ENCODE peak calls at places on chromosomes 6 and 20, in eight cellular contexts. One of them, this sample, is unnamed.

GRCh38 chr6:35310265-35310831 is 12.7 kb downstream of the DEF6 start:
- DNase-seq in hepatocyte: no peak
- DNase-seq in heart left ventricle: no peak
- DNase-seq in heart right ventricle: no peak
- DNase-seq in GM12865: no peak
- DNase-seq in neural crest cell: no peak
- DNase-seq in fibroblast of mammary gland: no peak
- DNase-seq in BE2C: no peak
- DNase-seq in this sample: no peak

GRCh38 chr6:87213364-87213763 is 58.0 kb downstream of the ZNF292 start:
- DNase-seq in heart right ventricle: no peak
- DNase-seq in fibroblast of mammary gland: no peak
- DNase-seq in BE2C: no peak
- DNase-seq in heart left ventricle: no peak
- DNase-seq in hepatocyte: peak; percentile 57
- DNase-seq in GM12865: no peak
- DNase-seq in neural crest cell: no peak
- DNase-seq in this sample: no peak

GRCh38 chr6:36364669-36365479 is 22.6 kb downstream of the ETV7 start:
- DNase-seq in neural crest cell: no peak
- DNase-seq in fibroblast of mammary gland: no peak
- DNase-seq in GM12865: peak; percentile 83
- DNase-seq in heart left ventricle: no peak
- DNase-seq in BE2C: no peak
- DNase-seq in hepatocyte: peak; percentile 73
- DNase-seq in heart right ventricle: no peak
- DNase-seq in this sample: peak; percentile 59

GRCh38 chr6:788058-788457 is 95.1 kb upstream of the EXOC2 start:
- DNase-seq in heart right ventricle: no peak
- DNase-seq in hepatocyte: no peak
- DNase-seq in fibroblast of mammary gland: no peak
- DNase-seq in heart left ventricle: no peak
- DNase-seq in BE2C: no peak
- DNase-seq in neural crest cell: no peak
- DNase-seq in GM12865: no peak
- DNase-seq in this sample: no peak

GRCh38 chr20:4730782-4731181 is 9.1 kb downstream of the PRND start:
- DNase-seq in GM12865: no peak
- DNase-seq in fibroblast of mammary gland: peak; percentile 6
- DNase-seq in neural crest cell: no peak
- DNase-seq in BE2C: no peak
- DNase-seq in heart left ventricle: no peak
- DNase-seq in hepatocyte: peak; percentile 29
- DNase-seq in heart right ventricle: no peak
- DNase-seq in this sample: peak; percentile 24

GRCh38 chr6:71011861-71012260 is 55.0 kb upstream of the B3GAT2 start:
- DNase-seq in fibroblast of mammary gland: no peak
- DNase-seq in heart right ventricle: no peak
- DNase-seq in hepatocyte: no peak
- DNase-seq in BE2C: no peak
- DNase-seq in heart left ventricle: no peak
- DNase-seq in neural crest cell: no peak
- DNase-seq in GM12865: no peak
- DNase-seq in this sample: no peak

GRCh38 chr20:13868331-13868730 is 83.5 kb downstream of the NDUFAF5 start:
- DNase-seq in heart right ventricle: no peak
- DNase-seq in neural crest cell: no peak
- DNase-seq in hepatocyte: no peak
- DNase-seq in GM12865: no peak
- DNase-seq in BE2C: no peak
- DNase-seq in fibroblast of mammary gland: peak; percentile 83
- DNase-seq in heart left ventricle: no peak
- DNase-seq in this sample: peak; percentile 8

GRCh38 chr6:34015576-34015975 is 130.3 kb downstream of the GRM4 start:
- DNase-seq in hepatocyte: no peak
- DNase-seq in fibroblast of mammary gland: no peak
- DNase-seq in heart right ventricle: no peak
- DNase-seq in heart left ventricle: peak; percentile 34
- DNase-seq in BE2C: no peak
- DNase-seq in GM12865: no peak
- DNase-seq in neural crest cell: no peak
- DNase-seq in this sample: peak; percentile 5

GRCh38 chr6:89353702-89354392 is 1.3 kb upstream of the UBE2J1 start:
- DNase-seq in GM12865: peak; percentile 83
- DNase-seq in neural crest cell: no peak
- DNase-seq in fibroblast of mammary gland: no peak
- DNase-seq in heart left ventricle: no peak
- DNase-seq in heart right ventricle: no peak
- DNase-seq in BE2C: no peak
- DNase-seq in hepatocyte: no peak
- DNase-seq in this sample: no peak

GRCh38 chr6:70222350-70222749 is 80.5 kb downstream of the COL9A1 start:
- DNase-seq in hepatocyte: no peak
- DNase-seq in fibroblast of mammary gland: no peak
- DNase-seq in GM12865: no peak
- DNase-seq in neural crest cell: no peak
- DNase-seq in BE2C: no peak
- DNase-seq in heart left ventricle: no peak
- DNase-seq in heart right ventricle: no peak
- DNase-seq in this sample: no peak

GRCh38 chr20:23146111-23146640 is 60.1 kb upstream of the CD93 start:
- DNase-seq in hepatocyte: no peak
- DNase-seq in BE2C: no peak
- DNase-seq in heart right ventricle: no peak
- DNase-seq in neural crest cell: no peak
- DNase-seq in heart left ventricle: no peak
- DNase-seq in GM12865: no peak
- DNase-seq in fibroblast of mammary gland: no peak
- DNase-seq in this sample: no peak

GRCh38 chr20:36467076-36467999 is 74.0 kb upstream of the MYL9 start:
- DNase-seq in hepatocyte: peak; percentile 31
- DNase-seq in heart right ventricle: peak; percentile 65
- DNase-seq in fibroblast of mammary gland: peak; percentile 84
- DNase-seq in GM12865: peak; percentile 84
- DNase-seq in heart left ventricle: peak; percentile 82
- DNase-seq in neural crest cell: no peak
- DNase-seq in BE2C: peak; percentile 79
- DNase-seq in this sample: peak; percentile 75

GRCh38 chr6:27834384-27834783 is 77.8 kb downstream of the OR2B2 start:
- DNase-seq in neural crest cell: no peak
- DNase-seq in BE2C: no peak
- DNase-seq in GM12865: no peak
- DNase-seq in heart left ventricle: no peak
- DNase-seq in hepatocyte: no peak
- DNase-seq in fibroblast of mammary gland: no peak
- DNase-seq in heart right ventricle: no peak
- DNase-seq in this sample: no peak

GRCh38 chr6:37871616-37872384 is 52.3 kb downstream of the ZFAND3 start:
- DNase-seq in BE2C: no peak
- DNase-seq in hepatocyte: no peak
- DNase-seq in neural crest cell: no peak
- DNase-seq in fibroblast of mammary gland: no peak
- DNase-seq in GM12865: no peak
- DNase-seq in heart left ventricle: no peak
- DNase-seq in heart right ventricle: no peak
- DNase-seq in this sample: no peak

GRCh38 chr6:150290429-150290828 is 78.4 kb upstream of the IYD start:
- DNase-seq in BE2C: no peak
- DNase-seq in heart left ventricle: no peak
- DNase-seq in neural crest cell: no peak
- DNase-seq in hepatocyte: peak; percentile 54
- DNase-seq in GM12865: no peak
- DNase-seq in fibroblast of mammary gland: peak; percentile 89
- DNase-seq in heart right ventricle: no peak
- DNase-seq in this sample: peak; percentile 53

GRCh38 chr20:48453477-48454093 is 374.2 kb downstream of the PREX1 start:
- DNase-seq in BE2C: no peak
- DNase-seq in fibroblast of mammary gland: no peak
- DNase-seq in neural crest cell: no peak
- DNase-seq in GM12865: no peak
- DNase-seq in hepatocyte: no peak
- DNase-seq in heart right ventricle: no peak
- DNase-seq in heart left ventricle: no peak
- DNase-seq in this sample: no peak

DNA sequence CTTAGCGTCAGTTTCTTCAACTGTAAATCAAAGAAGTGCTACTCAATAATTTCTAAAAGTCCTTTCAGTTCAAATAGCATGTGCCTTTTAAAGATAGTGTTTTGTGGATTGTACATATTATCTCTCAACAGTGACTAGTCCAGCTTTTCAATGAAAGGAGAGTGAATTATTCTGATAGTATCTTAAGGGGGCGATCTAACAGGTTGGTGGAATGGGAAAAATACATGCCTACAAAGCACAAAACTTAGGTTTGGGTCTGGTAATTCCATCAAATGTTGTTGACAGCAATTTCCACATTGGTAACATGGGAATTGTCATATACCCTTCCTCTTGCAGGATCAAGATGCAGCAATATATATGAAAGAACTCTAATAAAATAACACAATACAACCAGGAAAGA is 50.1 kb upstream of the HDGFL1 start:
- DNase-seq in hepatocyte: no peak
- DNase-seq in heart right ventricle: no peak
- DNase-seq in heart left ventricle: no peak
- DNase-seq in GM12865: no peak
- DNase-seq in neural crest cell: no peak
- DNase-seq in fibroblast of mammary gland: no peak
- DNase-seq in BE2C: no peak
- DNase-seq in this sample: no peak
- TF ChIP-seq CTCF in hepatocyte: no peak
- TF ChIP-seq CTCF in heart right ventricle: no peak
- TF ChIP-seq CTCF in heart left ventricle: no peak
- TF ChIP-seq CTCF in GM12865: no peak
- TF ChIP-seq CTCF in neural crest cell: no peak
- TF ChIP-seq CTCF in fibroblast of mammary gland: no peak
- TF ChIP-seq CTCF in BE2C: no peak
- TF ChIP-seq CTCF in this sample: no peak

DNA sequence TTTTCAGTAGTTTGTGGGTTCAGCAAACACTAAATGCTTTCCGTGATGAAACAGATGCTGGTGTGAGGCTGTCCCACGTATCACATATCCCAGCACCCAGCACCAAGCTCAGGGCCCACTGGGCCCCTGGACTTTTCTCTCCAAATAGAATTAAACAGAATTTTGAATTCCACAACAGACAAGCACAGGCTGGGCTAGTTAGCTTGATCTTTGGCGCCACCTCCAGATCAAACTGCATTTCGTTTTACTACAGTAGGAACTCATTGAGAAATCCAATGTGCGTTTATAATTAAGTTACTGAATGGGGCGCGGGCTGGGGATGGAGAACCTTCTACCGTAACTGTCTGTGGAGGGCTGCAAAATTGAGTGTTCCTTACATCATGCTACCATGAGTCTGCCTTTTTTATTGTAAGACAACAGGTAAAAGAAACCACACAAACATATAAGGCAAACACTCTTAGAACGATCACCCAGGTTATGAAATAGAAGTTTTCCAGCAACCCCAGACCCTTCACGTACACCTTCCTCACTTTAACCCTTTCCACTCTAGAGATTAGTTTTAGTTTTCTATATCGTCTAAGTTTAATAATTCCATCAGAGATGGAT is 107.8 kb downstream of the ZFP64 start:
- DNase-seq in heart right ventricle: no peak
- DNase-seq in GM12865: peak; percentile 33
- DNase-seq in fibroblast of mammary gland: peak; percentile 74
- DNase-seq in BE2C: peak; percentile 71
- DNase-seq in hepatocyte: peak; percentile 78
- DNase-seq in neural crest cell: peak; percentile 65
- DNase-seq in heart left ventricle: no peak
- DNase-seq in this sample: peak; percentile 79
- TF ChIP-seq CTCF in heart right ventricle: peak; percentile 70
- TF ChIP-seq CTCF in GM12865: no peak
- TF ChIP-seq CTCF in fibroblast of mammary gland: peak; percentile 67
- TF ChIP-seq CTCF in BE2C: peak; percentile 82
- TF ChIP-seq CTCF in hepatocyte: peak; percentile 87
- TF ChIP-seq CTCF in neural crest cell: peak; percentile 83
- TF ChIP-seq CTCF in heart left ventricle: peak; percentile 54
- TF ChIP-seq CTCF in this sample: peak; percentile 65

GRCh38 chr20:50281831-50282591 is 91.4 kb downstream of the CEBPB start:
- DNase-seq in heart left ventricle: no peak
- DNase-seq in neural crest cell: peak; percentile 12
- DNase-seq in GM12865: peak; percentile 24
- DNase-seq in fibroblast of mammary gland: no peak
- DNase-seq in heart right ventricle: no peak
- DNase-seq in BE2C: no peak
- DNase-seq in hepatocyte: no peak
- DNase-seq in this sample: no peak
- TF ChIP-seq CTCF in heart left ventricle: no peak
- TF ChIP-seq CTCF in neural crest cell: peak; percentile 21
- TF ChIP-seq CTCF in GM12865: peak; percentile 17
- TF ChIP-seq CTCF in fibroblast of mammary gland: no peak
- TF ChIP-seq CTCF in heart right ventricle: no peak
- TF ChIP-seq CTCF in BE2C: peak; percentile 30
- TF ChIP-seq CTCF in hepatocyte: peak; percentile 7
- TF ChIP-seq CTCF in this sample: no peak

GRCh38 chr6:73309784-73310502 is 44.1 kb downstream of the DPPA5 start:
- DNase-seq in heart right ventricle: peak; percentile 60
- DNase-seq in fibroblast of mammary gland: peak; percentile 55
- DNase-seq in heart left ventricle: peak; percentile 69
- DNase-seq in GM12865: peak; percentile 83
- DNase-seq in BE2C: peak; percentile 68
- DNase-seq in neural crest cell: peak; percentile 41
- DNase-seq in hepatocyte: peak; percentile 77
- DNase-seq in this sample: peak; percentile 60

GRCh38 chr6:73314577-73315492 is 39.2 kb downstream of the DPPA5 start:
- DNase-seq in heart right ventricle: no peak
- DNase-seq in heart left ventricle: no peak
- DNase-seq in fibroblast of mammary gland: no peak
- DNase-seq in hepatocyte: no peak
- DNase-seq in neural crest cell: no peak
- DNase-seq in BE2C: no peak
- DNase-seq in GM12865: no peak
- DNase-seq in this sample: no peak

GRCh38 chr6:73309534-73309783 is 44.6 kb downstream of the DPPA5 start:
- DNase-seq in fibroblast of mammary gland: no peak
- DNase-seq in BE2C: no peak
- DNase-seq in heart right ventricle: no peak
- DNase-seq in GM12865: no peak
- DNase-seq in neural crest cell: no peak
- DNase-seq in heart left ventricle: no peak
- DNase-seq in hepatocyte: no peak
- DNase-seq in this sample: no peak

DNA sequence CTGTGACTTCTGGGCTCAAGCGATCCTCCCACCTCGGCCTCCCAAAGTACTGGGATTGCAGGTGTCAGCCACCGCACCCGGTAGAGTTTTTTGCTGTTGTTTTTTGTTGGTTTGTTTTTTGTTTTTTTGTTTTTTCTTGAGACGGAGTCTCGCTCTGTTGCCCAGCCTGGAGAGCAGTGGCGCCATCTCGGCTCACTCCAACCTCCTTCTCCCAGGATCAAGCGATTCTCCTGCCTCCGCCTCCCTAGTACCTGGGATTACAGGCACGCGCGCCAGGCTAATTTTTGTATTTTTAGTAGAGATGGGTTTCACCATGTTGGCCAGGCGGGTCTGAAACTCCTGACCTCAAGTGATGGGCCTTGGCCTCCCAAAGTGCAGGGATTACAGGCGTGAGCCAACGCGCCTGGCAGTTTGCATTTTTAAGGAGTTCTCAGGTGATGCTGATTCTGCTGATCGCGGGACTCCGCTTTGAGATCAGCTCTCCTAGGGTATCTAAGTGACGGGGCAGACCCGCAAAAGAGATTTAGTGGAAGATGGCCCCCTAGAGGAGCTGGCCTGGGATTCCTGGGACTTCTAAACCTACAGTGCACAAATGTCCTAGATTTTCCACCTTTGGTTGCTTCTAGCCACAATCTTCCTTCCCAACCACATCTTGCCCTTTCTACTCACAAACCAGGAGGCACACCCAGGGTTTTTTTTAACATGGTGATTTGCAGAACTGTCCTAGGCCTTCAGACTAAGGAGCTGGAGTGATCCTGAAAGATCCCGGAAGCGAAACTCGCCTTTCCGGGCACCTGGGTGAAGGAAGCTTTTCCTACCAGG is 45.2 kb downstream of the DPPA5 start:
- DNase-seq in heart left ventricle: no peak
- DNase-seq in hepatocyte: peak; percentile 28
- DNase-seq in BE2C: no peak
- DNase-seq in GM12865: peak; percentile 28
- DNase-seq in fibroblast of mammary gland: peak; percentile 22
- DNase-seq in heart right ventricle: no peak
- DNase-seq in neural crest cell: no peak
- DNase-seq in this sample: peak; percentile 35
- TF ChIP-seq CTCF in heart left ventricle: no peak
- TF ChIP-seq CTCF in hepatocyte: peak; percentile 30
- TF ChIP-seq CTCF in BE2C: no peak
- TF ChIP-seq CTCF in GM12865: no peak
- TF ChIP-seq CTCF in fibroblast of mammary gland: peak; percentile 16
- TF ChIP-seq CTCF in heart right ventricle: no peak
- TF ChIP-seq CTCF in neural crest cell: no peak
- TF ChIP-seq CTCF in this sample: peak; percentile 22

This sample was measured in cardiac fibroblast.